ENCODE peak calls at places on chromosomes 2 and 18, in five cellular contexts. One of them, this sample, is unnamed.

GRCh38 chr2:117972466-117973123 is 41.3 kb downstream of the CCDC93 start:
- ATAC-seq in upper lobe of left lung: no peak
- ATAC-seq in GM12878: no peak
- ATAC-seq in K562: no peak
- ATAC-seq in HepG2: no peak
- ATAC-seq in this sample: no peak

GRCh38 chr18:3879114-3879835 is 429.3 kb downstream of the TGIF1 start:
- ATAC-seq in GM12878: no peak
- ATAC-seq in K562: no peak
- ATAC-seq in upper lobe of left lung: no peak
- ATAC-seq in HepG2: no peak
- ATAC-seq in this sample: no peak

GRCh38 chr2:85589166-85589565 is 4.9 kb downstream of the VAMP5 start:
- ATAC-seq in GM12878: no peak
- ATAC-seq in upper lobe of left lung: no peak
- ATAC-seq in K562: no peak
- ATAC-seq in HepG2: no peak
- ATAC-seq in this sample: peak

GRCh38 chr18:7931763-7932162 is 364.6 kb downstream of the PTPRM start:
- ATAC-seq in HepG2: no peak
- ATAC-seq in upper lobe of left lung: no peak
- ATAC-seq in K562: no peak
- ATAC-seq in GM12878: no peak
- ATAC-seq in this sample: no peak

GRCh38 chr2:18719978-18720775 is 130.8 kb upstream of the NT5C1B start:
- ATAC-seq in upper lobe of left lung: peak
- ATAC-seq in GM12878: no peak
- ATAC-seq in HepG2: no peak
- ATAC-seq in K562: no peak
- ATAC-seq in this sample: peak

GRCh38 chr2:99865217-99865569 is 277.2 kb downstream of the AFF3 start:
- ATAC-seq in GM12878: no peak
- ATAC-seq in HepG2: no peak
- ATAC-seq in upper lobe of left lung: peak
- ATAC-seq in K562: no peak
- ATAC-seq in this sample: peak

GRCh38 chr2:85913854-85914524 is 25.2 kb upstream of the ST3GAL5 start:
- ATAC-seq in GM12878: peak
- ATAC-seq in upper lobe of left lung: peak
- ATAC-seq in K562: no peak
- ATAC-seq in HepG2: no peak
- ATAC-seq in this sample: peak

GRCh38 chr18:6712401-6712800 is 17.1 kb upstream of the ARHGAP28 start:
- ATAC-seq in upper lobe of left lung: no peak
- ATAC-seq in K562: peak
- ATAC-seq in HepG2: no peak
- ATAC-seq in GM12878: no peak
- ATAC-seq in this sample: no peak

GRCh38 chr2:3472966-3473365 is 46.4 kb downstream of the ADI1 start:
- ATAC-seq in upper lobe of left lung: no peak
- ATAC-seq in K562: no peak
- ATAC-seq in HepG2: no peak
- ATAC-seq in GM12878: no peak
- ATAC-seq in this sample: no peak

GRCh38 chr2:76953733-76954347 is 568.3 kb downstream of the LRRTM4 start:
- ATAC-seq in K562: no peak
- ATAC-seq in GM12878: peak
- ATAC-seq in upper lobe of left lung: peak
- ATAC-seq in HepG2: peak
- ATAC-seq in this sample: no peak

GRCh38 chr2:175373001-175373727 is 191.7 kb upstream of the ATP5MC3 start:
- ATAC-seq in K562: no peak
- ATAC-seq in GM12878: no peak
- ATAC-seq in HepG2: peak
- ATAC-seq in upper lobe of left lung: no peak
- ATAC-seq in this sample: no peak

GRCh38 chr2:191351298-191351697 is 106.1 kb downstream of the MYO1B start:
- ATAC-seq in upper lobe of left lung: no peak
- ATAC-seq in K562: no peak
- ATAC-seq in HepG2: no peak
- ATAC-seq in GM12878: no peak
- ATAC-seq in this sample: no peak

GRCh38 chr18:30481871-30482270 is 560.7 kb downstream of the DSC3 start:
- ATAC-seq in HepG2: no peak
- ATAC-seq in GM12878: no peak
- ATAC-seq in upper lobe of left lung: no peak
- ATAC-seq in K562: no peak
- ATAC-seq in this sample: no peak

DNA sequence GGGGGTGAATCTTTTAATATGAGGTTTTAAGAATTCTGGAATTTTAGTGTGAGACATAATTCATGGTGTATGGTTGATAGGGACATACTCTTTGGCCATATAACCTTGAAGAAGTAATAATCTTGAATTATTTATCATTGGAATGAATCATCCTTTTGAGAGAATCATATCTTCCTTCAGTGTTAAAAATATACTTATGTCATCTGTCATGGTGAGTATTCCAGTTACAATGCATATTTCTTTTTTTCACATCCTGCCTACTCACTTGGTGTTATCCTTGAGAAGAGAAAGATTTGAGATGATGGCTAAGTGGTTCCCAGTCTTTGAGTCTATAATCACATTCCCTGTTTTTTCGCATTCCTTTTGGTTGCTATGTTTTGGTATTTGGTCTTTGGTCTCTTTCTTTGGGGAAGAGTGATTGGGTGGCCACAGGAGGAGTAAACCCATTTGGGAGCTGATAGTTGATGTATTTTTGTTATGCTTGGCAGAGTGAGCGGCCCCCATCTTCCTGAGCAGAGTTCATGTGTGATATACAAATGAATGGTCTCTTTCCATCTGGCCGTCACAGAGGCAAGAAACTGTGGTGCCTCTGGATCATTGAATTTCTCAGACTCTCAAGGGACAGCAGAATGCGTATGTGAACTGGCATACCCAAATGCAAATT is 21.6 kb downstream of the ASAP2 start:
- ATAC-seq in upper lobe of left lung: no peak
- ATAC-seq in GM12878: no peak
- ATAC-seq in HepG2: no peak
- ATAC-seq in K562: no peak
- ATAC-seq in this sample: no peak
- TF ChIP-seq EP300 in upper lobe of left lung: no peak
- TF ChIP-seq EP300 in GM12878: no peak
- TF ChIP-seq EP300 in HepG2: no peak
- TF ChIP-seq EP300 in K562: no peak
- TF ChIP-seq EP300 in this sample: no peak

GRCh38 chr2:102273619-102274211 is 37.6 kb upstream of the IL1RL1 start:
- ATAC-seq in HepG2: no peak
- ATAC-seq in GM12878: no peak
- ATAC-seq in K562: no peak
- ATAC-seq in upper lobe of left lung: peak
- ATAC-seq in this sample: peak
- H3K4me3 ChIP-seq in HepG2: no peak
- H3K4me3 ChIP-seq in GM12878: no peak
- H3K4me3 ChIP-seq in K562: no peak
- H3K4me3 ChIP-seq in upper lobe of left lung: no peak
- H3K4me3 ChIP-seq in this sample: no peak

GRCh38 chr2:39220136-39220535 is 23.6 kb downstream of the CDKL4 start:
- ATAC-seq in upper lobe of left lung: no peak
- ATAC-seq in HepG2: no peak
- ATAC-seq in GM12878: no peak
- ATAC-seq in K562: no peak
- ATAC-seq in this sample: no peak

GRCh38 chr2:39227628-39228412 is 15.9 kb downstream of the CDKL4 start:
- ATAC-seq in upper lobe of left lung: peak
- ATAC-seq in GM12878: peak
- ATAC-seq in K562: peak
- ATAC-seq in HepG2: peak
- ATAC-seq in this sample: peak

GRCh38 chr2:39228413-39229209 is 15.2 kb downstream of the CDKL4 start:
- ATAC-seq in K562: peak
- ATAC-seq in GM12878: peak
- ATAC-seq in upper lobe of left lung: peak
- ATAC-seq in HepG2: peak
- ATAC-seq in this sample: no peak

GRCh38 chr2:39225564-39225963 is 18.2 kb downstream of the CDKL4 start:
- ATAC-seq in HepG2: no peak
- ATAC-seq in GM12878: no peak
- ATAC-seq in K562: no peak
- ATAC-seq in upper lobe of left lung: no peak
- ATAC-seq in this sample: no peak

GRCh38 chr2:39223909-39224308 is 19.9 kb downstream of the CDKL4 start:
- ATAC-seq in HepG2: no peak
- ATAC-seq in upper lobe of left lung: no peak
- ATAC-seq in K562: no peak
- ATAC-seq in GM12878: no peak
- ATAC-seq in this sample: no peak
- TF ChIP-seq POLR2AphosphoS5 in HepG2: no peak
- TF ChIP-seq POLR2AphosphoS5 in upper lobe of left lung: no peak
- TF ChIP-seq POLR2AphosphoS5 in K562: no peak
- TF ChIP-seq POLR2AphosphoS5 in GM12878: no peak
- TF ChIP-seq POLR2AphosphoS5 in this sample: no peak

DNA sequence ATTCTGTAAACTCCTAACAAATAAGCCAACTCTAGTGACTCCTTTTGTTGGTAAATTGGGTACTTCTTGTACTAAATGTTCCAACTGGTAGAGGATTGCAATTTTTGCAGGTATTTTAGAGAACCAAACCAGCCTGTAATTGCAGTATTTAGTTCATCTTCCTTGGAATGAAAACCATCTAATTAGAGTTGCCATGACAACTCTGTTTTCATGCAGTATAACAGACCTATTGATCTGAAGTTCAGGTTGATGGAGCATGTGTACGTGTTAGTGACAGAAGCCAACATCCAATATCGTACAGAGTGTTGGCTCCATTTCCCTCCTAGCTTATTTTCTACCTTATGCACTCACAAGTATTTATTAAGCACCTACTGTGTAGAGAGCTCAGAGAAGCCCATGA is 176.3 kb upstream of the FOSL2 start:
- ATAC-seq in K562: no peak
- ATAC-seq in HepG2: no peak
- ATAC-seq in upper lobe of left lung: no peak
- ATAC-seq in GM12878: no peak
- ATAC-seq in this sample: no peak
- TF ChIP-seq EP300 in K562: no peak
- TF ChIP-seq EP300 in HepG2: no peak
- TF ChIP-seq EP300 in upper lobe of left lung: no peak
- TF ChIP-seq EP300 in GM12878: no peak
- TF ChIP-seq EP300 in this sample: no peak

GRCh38 chr18:58067611-58068010 is 23.6 kb downstream of the NEDD4L start:
- ATAC-seq in HepG2: peak
- ATAC-seq in GM12878: no peak
- ATAC-seq in K562: no peak
- ATAC-seq in upper lobe of left lung: no peak
- ATAC-seq in this sample: no peak
- H3K4me3 ChIP-seq in HepG2: no peak
- H3K4me3 ChIP-seq in GM12878: no peak
- H3K4me3 ChIP-seq in K562: no peak
- H3K4me3 ChIP-seq in upper lobe of left lung: no peak
- H3K4me3 ChIP-seq in this sample: no peak

This sample was measured in gastroesophageal sphincter.